ENCODE peak calls at places on chromosome 21, in four cellular contexts. Y, G, V and J are unnamed samples.
A peak's percentile ranks its signal among the peaks of the same experiment; 100 is the strongest.

GRCh38 chr21:40719615-40720014 is 127.3 kb downstream of the DSCAM start:
- DNase-seq in Y (no peak), G (no peak), V (no peak), J (no peak)

GRCh38 chr21:42059721-42060120 is 11.4 kb upstream of the UMODL1 start:
- DNase-seq in Y (no peak), G (no peak), V (no peak), J (no peak)

GRCh38 chr21:42614811-42615342 is 38.5 kb upstream of the PDE9A start:
- DNase-seq in Y (peak; percentile 76), G (no peak), V (no peak), J (peak; percentile 39)

GRCh38 chr21:15667010-15667409 is 62.8 kb upstream of the USP25 start:
- DNase-seq in Y (no peak), G (no peak), V (no peak), J (no peak)

GRCh38 chr21:41783476-41784150 is 16.8 kb upstream of the RIPK4 start:
- DNase-seq in Y (no peak), G (no peak), V (no peak), J (no peak)

GRCh38 chr21:17139696-17140095 is 373.1 kb upstream of the CXADR start:
- DNase-seq in Y (no peak), G (no peak), V (no peak), J (no peak)

GRCh38 chr21:37253991-37254390 is 13.1 kb downstream of the VPS26C start:
- DNase-seq in Y (no peak), G (no peak), V (no peak), J (peak; percentile 30)

GRCh38 chr21:23968722-23969647 is 1638.3 kb downstream of the MRPL39 start:
- DNase-seq in Y (no peak), G (peak; percentile 74), V (peak; percentile 53), J (peak; percentile 55)

GRCh38 chr21:15667824-15668223 is 62.0 kb upstream of the USP25 start:
- DNase-seq in Y (no peak), G (no peak), V (no peak), J (no peak)

GRCh38 chr21:31298618-31299269 is 45.3 kb downstream of the TIAM1 start:
- DNase-seq in Y (no peak), G (no peak), V (no peak), J (no peak)

GRCh38 chr21:29499734-29500343 is 201.1 kb downstream of the BACH1 start:
- DNase-seq in Y (peak; percentile 50), G (peak; percentile 74), V (peak; percentile 37), J (peak; percentile 69)

GRCh38 chr21:29217818-29218252 is 80.9 kb upstream of the BACH1 start:
- DNase-seq in Y (peak; percentile 17), G (no peak), V (no peak), J (no peak)

GRCh38 chr21:29190920-29191319 is 60.5 kb downstream of the MAP3K7CL start:
- DNase-seq in Y (peak; percentile 29), G (no peak), V (no peak), J (no peak)

GRCh38 chr21:29540289-29540688 is 241.6 kb downstream of the BACH1 start:
- DNase-seq in Y (no peak), G (no peak), V (no peak), J (no peak)

GRCh38 chr21:16342932-16343331 is 613.1 kb downstream of the USP25 start:
- DNase-seq in Y (no peak), G (no peak), V (no peak), J (no peak)

GRCh38 chr21:40618216-40618615 is 228.7 kb downstream of the DSCAM start:
- DNase-seq in Y (no peak), G (peak; percentile 19), V (no peak), J (no peak)

GRCh38 chr21:31564439-31564838 is 95.1 kb upstream of the SOD1 start:
- DNase-seq in Y (no peak), G (no peak), V (no peak), J (no peak)

GRCh38 chr21:20024727-20025126 is 973.5 kb upstream of the NCAM2 start:
- DNase-seq in Y (no peak), G (no peak), V (no peak), J (no peak)

GRCh38 chr21:41833138-41834115 is 45.7 kb downstream of the PRDM15 start:
- DNase-seq in Y (no peak), G (no peak), V (no peak), J (no peak)

GRCh38 chr21:29196021-29196663 is 65.7 kb downstream of the MAP3K7CL start:
- DNase-seq in Y (peak; percentile 70), G (no peak), V (peak; percentile 75), J (peak; percentile 28)

DNA sequence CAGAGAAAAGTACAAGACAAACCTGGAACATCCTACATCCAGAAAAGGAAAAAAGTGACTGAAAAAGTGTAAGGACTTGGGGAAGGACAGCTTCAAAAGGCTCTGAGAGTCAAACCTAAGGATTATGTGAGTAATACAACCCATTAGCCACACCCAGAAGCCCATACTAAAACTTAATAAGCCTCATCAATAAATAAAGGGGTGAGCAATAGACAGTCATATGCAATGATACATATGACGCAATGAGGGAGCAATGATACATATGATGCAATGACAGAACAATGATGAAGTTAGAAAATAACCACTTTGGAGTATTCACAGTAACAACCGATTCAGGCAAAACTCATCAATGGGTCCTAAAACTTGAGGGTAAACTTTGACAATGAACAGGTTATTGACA is 50.1 kb downstream of the BRWD1 start:
- DNase-seq in Y (no peak), G (no peak), V (no peak), J (no peak)
- TF ChIP-seq ELF4 in Y (no peak), G (no peak), V (no peak), J (no peak)

GRCh38 chr21:45011911-45012660 is 62.3 kb upstream of the ADARB1 start:
- DNase-seq in Y (peak; percentile 95), G (peak; percentile 62), V (no peak), J (no peak)
- TF ChIP-seq ELF4 in Y (no peak), G (no peak), V (no peak), J (no peak)

DNA sequence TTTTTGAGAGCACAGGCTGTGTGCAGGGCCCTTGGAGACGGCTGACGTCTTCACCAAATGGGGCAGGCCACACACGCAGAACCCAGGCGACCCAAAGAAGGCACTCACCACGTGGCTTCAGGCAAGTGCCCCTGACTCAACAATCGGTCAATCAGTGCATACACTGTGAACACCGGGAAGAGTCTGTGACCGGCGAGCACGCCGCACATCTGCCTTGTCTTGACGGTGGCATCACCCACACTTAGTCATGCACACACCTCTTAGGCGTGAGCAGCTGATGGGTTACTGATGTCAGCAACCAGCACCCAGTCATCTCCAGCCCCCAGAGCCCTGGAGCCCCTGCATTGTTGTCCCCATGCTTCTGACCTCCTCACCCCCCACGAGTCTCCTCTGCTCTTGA is 4.9 kb upstream of the LRRC3 start:
- DNase-seq in Y (no peak), G (no peak), V (no peak), J (no peak)
- TF ChIP-seq ELF4 in Y (no peak), G (no peak), V (no peak), J (no peak)

GRCh38 chr21:38489729-38490128 is 8.5 kb downstream of the ERG start:
- DNase-seq in Y (no peak), G (no peak), V (no peak), J (no peak)

GRCh38 chr21:38488640-38489282 is 9.5 kb downstream of the ERG start:
- DNase-seq in Y (no peak), G (no peak), V (no peak), J (no peak)

GRCh38 chr21:38486705-38487104 is 11.6 kb downstream of the ERG start:
- DNase-seq in Y (no peak), G (no peak), V (no peak), J (no peak)

GRCh38 chr21:38489283-38489677 is 9.0 kb downstream of the ERG start:
- DNase-seq in Y (no peak), G (no peak), V (no peak), J (no peak)

DNA sequence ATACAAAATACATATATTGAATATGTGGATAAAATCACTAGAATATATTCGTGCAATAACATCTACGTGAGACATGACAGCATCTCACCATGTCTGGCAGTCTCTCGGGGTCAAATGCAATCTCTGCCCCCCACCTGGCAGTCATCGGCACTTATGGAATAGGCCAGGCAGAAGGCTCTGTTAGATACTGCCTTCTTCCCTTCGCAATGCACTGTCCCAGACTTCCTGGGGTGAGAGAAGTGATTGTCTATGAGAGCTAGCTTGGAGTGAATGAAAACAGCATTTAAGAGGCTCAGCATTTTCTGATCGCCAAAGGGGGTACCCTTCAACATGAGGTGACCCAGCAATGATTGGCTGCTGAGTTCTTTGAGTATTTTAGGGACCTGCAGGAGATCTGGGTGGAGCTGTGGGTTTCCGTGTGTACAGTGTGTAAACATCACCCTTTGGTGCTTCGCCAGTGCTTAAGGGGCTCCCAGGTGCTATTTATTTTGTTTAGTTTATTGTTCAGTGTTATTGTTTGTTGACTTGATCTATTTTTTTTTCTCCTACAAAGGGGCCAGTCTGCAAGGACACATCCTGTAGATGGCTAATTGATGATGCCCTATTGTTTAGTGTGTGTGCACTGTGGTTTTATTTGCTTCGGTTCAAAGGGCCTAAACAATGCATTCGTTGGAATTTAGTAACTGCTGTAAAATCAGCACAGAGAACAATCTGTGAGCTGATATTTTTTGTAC is 10.2 kb downstream of the ERG start:
- DNase-seq in Y (no peak), G (no peak), V (no peak), J (no peak)
- TF ChIP-seq ELF4 in Y (no peak), G (no peak), V (no peak), J (no peak)

DNA sequence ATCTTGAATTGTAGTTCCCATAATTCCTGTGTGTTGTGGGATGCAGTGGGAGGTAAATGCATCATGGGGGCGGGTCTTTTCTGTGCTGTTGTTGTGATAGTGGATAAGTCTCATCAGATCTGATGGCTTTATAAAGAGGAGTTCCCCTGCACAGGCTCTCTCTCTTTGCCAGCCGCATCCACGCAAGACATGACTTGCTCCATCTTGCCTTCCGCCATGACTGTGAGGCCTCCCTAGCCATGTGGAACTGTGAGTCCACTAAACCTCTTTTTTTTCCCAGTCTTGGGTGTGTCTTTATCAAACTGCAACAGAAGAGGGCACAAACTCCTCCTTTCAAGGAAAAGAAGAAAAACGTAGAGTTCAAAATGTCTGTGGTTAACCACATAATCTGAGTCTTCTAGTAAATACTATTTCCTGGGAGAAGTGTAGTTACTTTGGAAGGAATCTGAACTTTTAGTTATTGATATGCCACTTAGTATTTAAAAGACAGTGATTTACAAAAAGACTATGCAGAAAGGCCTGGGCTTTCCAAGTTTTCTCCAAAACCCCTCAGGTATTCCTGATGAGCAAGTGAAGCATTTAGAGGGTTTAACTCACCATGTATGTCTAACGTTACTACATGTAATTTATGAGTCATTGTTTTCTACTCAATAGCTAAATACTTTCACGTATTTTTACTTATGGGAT is 10.0 kb downstream of the ADAMTS1 start:
- DNase-seq in Y (no peak), G (no peak), V (no peak), J (no peak)
- TF ChIP-seq ELF4 in Y (no peak), G (no peak), V (no peak), J (no peak)

GRCh38 chr21:45950740-45951515 is 30.6 kb upstream of the COL6A1 start:
- DNase-seq in Y (no peak), G (no peak), V (no peak), J (no peak)
- TF ChIP-seq ELF4 in Y (no peak), G (no peak), V (no peak), J (no peak)

DNA sequence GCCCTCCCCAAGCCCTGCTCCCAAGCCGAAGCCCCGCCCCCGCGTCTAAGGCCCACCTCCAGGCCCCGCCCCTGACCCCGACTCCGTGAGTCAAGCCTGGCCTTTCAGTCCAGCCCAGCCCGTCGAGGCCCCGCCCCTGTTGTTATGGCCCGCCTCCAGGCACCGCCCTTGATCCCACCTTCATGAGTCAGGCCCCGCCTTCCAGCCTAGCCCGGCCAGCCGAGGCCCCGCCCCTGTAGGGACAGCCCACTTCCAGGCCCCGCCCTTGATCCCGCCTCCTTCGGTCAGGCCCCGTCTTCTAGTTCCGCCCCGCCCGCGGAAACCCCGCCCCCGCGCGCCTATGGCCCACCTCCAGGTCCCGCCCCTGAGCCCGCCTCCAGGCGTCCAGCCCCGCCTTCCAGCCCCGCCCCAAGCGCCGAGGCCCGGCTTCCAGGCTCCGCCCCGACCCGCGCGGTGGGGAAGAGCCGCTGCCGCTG is 247 bp upstream of the DOP1B start:
- DNase-seq in Y (peak; percentile 91), G (peak; percentile 100), V (peak; percentile 99), J (peak; percentile 100)
- TF ChIP-seq ELF4 in Y (no peak), G (no peak), V (no peak), J (no peak)